ENCODE peak calls at places on chromosomes 5 and 9, in five cellular contexts. W, X, U, I and G are unnamed samples.

GRCh38 chr5:115507682-115508081 is 36.9 kb downstream of the FEM1C start:
- DNase-seq in U (peak), X (peak), W (no peak), I (no peak), G (no peak)

GRCh38 chr9:121707477-121708424 is 56.3 kb downstream of the DAB2IP start:
- DNase-seq in X (no peak), W (no peak), U (no peak), I (no peak), G (no peak)

GRCh38 chr9:129884220-129885017 is 49.2 kb downstream of the USP20 start:
- DNase-seq in W (no peak), U (peak), I (peak), X (peak), G (peak)

GRCh38 chr9:125659201-125659840 is 47.7 kb downstream of the MAPKAP1 start:
- DNase-seq in W (no peak), I (no peak), U (no peak), X (no peak), G (no peak)

GRCh38 chr9:88532320-88532719 is 2.7 kb upstream of the NXNL2 start:
- DNase-seq in W (no peak), U (peak), I (no peak), X (no peak), G (no peak)

GRCh38 chr9:121107881-121108280 is 33.1 kb downstream of the CNTRL start:
- DNase-seq in U (no peak), W (no peak), X (no peak), I (no peak), G (no peak)

GRCh38 chr5:115838885-115839518 is 2.4 kb downstream of the ATG12 start:
- DNase-seq in X (peak), W (no peak), I (peak), U (peak), G (peak)

GRCh38 chr5:172530406-172530805 is 76.1 kb upstream of the SH3PXD2B start:
- DNase-seq in X (no peak), U (no peak), I (peak), W (no peak), G (no peak)

GRCh38 chr5:75886706-75887105 is 169.5 kb upstream of the POC5 start:
- DNase-seq in U (no peak), I (no peak), X (no peak), W (no peak), G (no peak)

GRCh38 chr5:89010512-89010911 is 127.5 kb upstream of the MEF2C start:
- DNase-seq in W (no peak), U (no peak), X (no peak), I (no peak), G (no peak)

GRCh38 chr5:97163360-97163764 is 19.7 kb downstream of the RIOK2 start:
- DNase-seq in U (no peak), X (peak), I (no peak), W (no peak), G (no peak)

GRCh38 chr5:116456036-116456435 is 118.6 kb downstream of the SEMA6A start:
- DNase-seq in I (no peak), X (no peak), W (no peak), U (peak), G (no peak)

GRCh38 chr9:109110326-109111014 is 9.3 kb downstream of the TMEM245 start:
- DNase-seq in X (peak), U (peak), W (no peak), I (no peak), G (no peak)

GRCh38 chr5:94941113-94941765 is 322.8 kb downstream of the SLF1 start:
- DNase-seq in X (no peak), I (no peak), W (no peak), U (no peak), G (no peak)

GRCh38 chr9:134218230-134218629 is 53.9 kb upstream of the RNU6ATAC start:
- DNase-seq in W (no peak), I (no peak), U (no peak), X (no peak), G (no peak)

GRCh38 chr5:142486581-142486980 is 161.8 kb upstream of the SPRY4 start:
- DNase-seq in I (no peak), W (no peak), X (no peak), U (peak), G (no peak)

GRCh38 chr9:132609829-132610228 is 27.4 kb downstream of the BARHL1 start:
- DNase-seq in U (peak), X (no peak), I (no peak), W (no peak), G (no peak)

GRCh38 chr5:149546974-149547373 is 4.3 kb downstream of the CSNK1A1 start:
- DNase-seq in W (no peak), I (no peak), U (no peak), X (peak), G (no peak)

GRCh38 chr5:159805021-159805420 is 111.3 kb upstream of the ADRA1B start:
- DNase-seq in U (peak), W (no peak), X (no peak), I (no peak), G (peak)

GRCh38 chr5:56825222-56825824 is 10.0 kb downstream of the MAP3K1 start:
- DNase-seq in W (no peak), I (no peak), X (no peak), U (no peak), G (no peak)

GRCh38 chr5:74889523-74890105 is 23.4 kb upstream of the FAM169A start:
- DNase-seq in U (no peak), X (no peak), I (no peak), W (no peak), G (no peak)

GRCh38 chr5:3787604-3788003 is 192.0 kb downstream of the IRX1 start:
- DNase-seq in I (no peak), W (no peak), U (no peak), X (no peak), G (no peak)

GRCh38 chr5:95989283-95990048 is 27.8 kb upstream of the ELL2 start:
- DNase-seq in W (no peak), U (no peak), I (no peak), X (no peak), G (no peak)

GRCh38 chr5:83441752-83442151 is 29.8 kb upstream of the VCAN start:
- DNase-seq in U (no peak), I (no peak), X (no peak), W (no peak), G (no peak)

GRCh38 chr9:100308965-100309564 is 43.7 kb downstream of the TEX10 start:
- DNase-seq in U (peak), W (no peak), I (no peak), X (no peak), G (no peak)

GRCh38 chr9:128689293-128689770 is 310 bp downstream of the SET start:
- DNase-seq in X (no peak), W (no peak), U (no peak), I (no peak), G (no peak)

GRCh38 chr5:134464988-134465855 is 53.5 kb upstream of the CDKN2AIPNL start:
- DNase-seq in U (no peak), I (peak), X (no peak), W (no peak), G (no peak)